ENCODE peak calls at places on chromosome 13, in eight cellular contexts. E is T follicular helper cell; Z is activated CD8-positive, alpha-beta memory T cell treated with anti-CD3 and anti-CD28 coated beads for 1 hour; D is GM10248; I is activated CD4-positive, alpha-beta T cell treated with anti-CD3 and anti-CD28 coated beads, Interleukin-2, amount 50 U/mL, for 48 hours; Q is COLO829; J is left cardiac atrium; A is activated naive CD8-positive, alpha-beta T cell treated with anti-CD3 and anti-CD28 coated beads for 36 hours. N is an unnamed sample.

GRCh38 chr13:101624210-101624922 is 171.9 kb downstream of the ITGBL1 start:
- DNase-seq in E (no peak), Z (no peak), D (no peak), I (no peak), Q (no peak), J (no peak), A (no peak), N (no peak)

GRCh38 chr13:77896977-77897376 is 21.7 kb downstream of the EDNRB start:
- DNase-seq in E (no peak), Z (no peak), D (no peak), I (no peak), Q (no peak), J (no peak), A (no peak), N (no peak)

GRCh38 chr13:42832341-42833153 is 51.2 kb downstream of the FAM216B start:
- DNase-seq in E (no peak), Z (no peak), D (no peak), I (no peak), Q (no peak), J (peak; percentile 58), A (no peak), N (no peak)

GRCh38 chr13:48631441-48631840 is 22.3 kb upstream of the CYSLTR2 start:
- DNase-seq in E (no peak), Z (no peak), D (no peak), I (no peak), Q (peak; percentile 76), J (no peak), A (no peak), N (no peak)

GRCh38 chr13:70339738-70340137 is 231.5 kb upstream of the KLHL1 start:
- DNase-seq in E (no peak), Z (no peak), D (no peak), I (no peak), Q (no peak), J (no peak), A (no peak), N (no peak)

GRCh38 chr13:38636106-38636505 is 50.8 kb upstream of the FREM2 start:
- DNase-seq in E (no peak), Z (no peak), D (no peak), I (no peak), Q (no peak), J (no peak), A (no peak), N (no peak)

GRCh38 chr13:93296584-93296983 is 70.0 kb downstream of the GPC6 start:
- DNase-seq in E (no peak), Z (no peak), D (no peak), I (no peak), Q (no peak), J (no peak), A (no peak), N (no peak)

GRCh38 chr13:32825481-32825880 is 190.7 kb upstream of the KL start:
- DNase-seq in E (no peak), Z (no peak), D (no peak), I (no peak), Q (no peak), J (no peak), A (no peak), N (no peak)

GRCh38 chr13:34035676-34036325 is 217.9 kb downstream of the RFC3 start:
- DNase-seq in E (no peak), Z (no peak), D (no peak), I (no peak), Q (no peak), J (no peak), A (no peak), N (no peak)

GRCh38 chr13:25085125-25085742 is 10.7 kb upstream of the PABPC3 start:
- DNase-seq in E (no peak), Z (no peak), D (peak; percentile 56), I (no peak), Q (peak; percentile 31), J (no peak), A (no peak), N (no peak)

GRCh38 chr13:41802684-41803554 is 158.0 kb downstream of the VWA8 start:
- DNase-seq in E (no peak), Z (no peak), D (no peak), I (no peak), Q (no peak), J (no peak), A (peak; percentile 14), N (no peak)

GRCh38 chr13:40586886-40587285 is 79.6 kb downstream of the FOXO1 start:
- DNase-seq in E (no peak), Z (no peak), D (no peak), I (no peak), Q (no peak), J (no peak), A (no peak), N (no peak)